ENCODE peak calls at places on chromosomes 6 and 20, in five cellular contexts. One of them, this sample, is unnamed.

GRCh38 chr20:17863577-17864292 is 104.9 kb downstream of the SNX5 start:
- DNase-seq in BJ: no peak
- DNase-seq in GM04503: no peak
- DNase-seq in cardiac muscle cell: no peak
- DNase-seq in H7: no peak
- DNase-seq in this sample: no peak

GRCh38 chr6:112923940-112924587 is 576.9 kb downstream of the RFPL4B start:
- DNase-seq in BJ: no peak
- DNase-seq in GM04503: no peak
- DNase-seq in cardiac muscle cell: no peak
- DNase-seq in H7: no peak
- DNase-seq in this sample: no peak

GRCh38 chr6:158730175-158730907 is 80.5 kb downstream of the SYTL3 start:
- DNase-seq in BJ: no peak
- DNase-seq in GM04503: no peak
- DNase-seq in cardiac muscle cell: no peak
- DNase-seq in H7: no peak
- DNase-seq in this sample: no peak

GRCh38 chr20:11170025-11170424 is 496.2 kb upstream of the JAG1 start:
- DNase-seq in BJ: no peak
- DNase-seq in GM04503: no peak
- DNase-seq in cardiac muscle cell: peak; percentile 69
- DNase-seq in H7: no peak
- DNase-seq in this sample: no peak

GRCh38 chr6:88868559-88868860 is 94.9 kb downstream of the RNGTT start:
- DNase-seq in BJ: no peak
- DNase-seq in GM04503: no peak
- DNase-seq in cardiac muscle cell: no peak
- DNase-seq in H7: no peak
- DNase-seq in this sample: no peak

GRCh38 chr6:105993341-105993740 is 92.8 kb upstream of the PRDM1 start:
- DNase-seq in BJ: no peak
- DNase-seq in GM04503: peak; percentile 28
- DNase-seq in cardiac muscle cell: no peak
- DNase-seq in H7: peak; percentile 55
- DNase-seq in this sample: no peak

GRCh38 chr6:81700414-81700813 is 52.1 kb downstream of the TENT5A start:
- DNase-seq in BJ: no peak
- DNase-seq in GM04503: no peak
- DNase-seq in cardiac muscle cell: no peak
- DNase-seq in H7: no peak
- DNase-seq in this sample: no peak

GRCh38 chr6:19713984-19714383 is 123.2 kb upstream of the ID4 start:
- DNase-seq in BJ: no peak
- DNase-seq in GM04503: no peak
- DNase-seq in cardiac muscle cell: no peak
- DNase-seq in H7: no peak
- DNase-seq in this sample: no peak

GRCh38 chr6:28568515-28569108 is 42.9 kb downstream of the GPX5 start:
- DNase-seq in BJ: no peak
- DNase-seq in GM04503: no peak
- DNase-seq in cardiac muscle cell: no peak
- DNase-seq in H7: no peak
- DNase-seq in this sample: no peak

GRCh38 chr6:2986722-2987196 is 12.9 kb upstream of the NQO2 start:
- DNase-seq in BJ: peak; percentile 79
- DNase-seq in GM04503: peak; percentile 92
- DNase-seq in cardiac muscle cell: peak; percentile 91
- DNase-seq in H7: no peak
- DNase-seq in this sample: no peak

GRCh38 chr20:48224531-48224930 is 439.2 kb upstream of the SULF2 start:
- DNase-seq in BJ: no peak
- DNase-seq in GM04503: no peak
- DNase-seq in cardiac muscle cell: peak; percentile 9
- DNase-seq in H7: no peak
- DNase-seq in this sample: no peak

This sample was measured in NCI-H460.